ENCODE peak calls at places on chromosomes 1 and 21, in six cellular contexts. F is HFFc6, N is fibroblast of mammary gland, H is HepG2, D is H9, Z is tibial nerve. W is an unnamed sample.

GRCh38 chr21:36985761-36986594 is 19.5 kb upstream of the HLCS start:
- DNase-seq in F (no peak), N (no peak), H (no peak), D (no peak), Z (no peak), W (no peak)

GRCh38 chr1:203930343-203930742 is 68.9 kb downstream of the SNRPE start:
- DNase-seq in F (no peak), N (peak), H (no peak), D (no peak), Z (no peak), W (no peak)

GRCh38 chr1:183595537-183595936 is 5.3 kb upstream of the NCF2 start:
- DNase-seq in F (no peak), N (no peak), H (no peak), D (no peak), Z (no peak), W (no peak)

GRCh38 chr1:187276677-187277076 is 447.9 kb downstream of the PLA2G4A start:
- DNase-seq in F (no peak), N (no peak), H (no peak), D (no peak), Z (no peak), W (no peak)

GRCh38 chr1:97451422-97451821 is 469.4 kb downstream of the DPYD start:
- DNase-seq in F (no peak), N (peak), H (no peak), D (no peak), Z (no peak), W (no peak)

GRCh38 chr1:21594935-21595897 is 73.9 kb downstream of the RAP1GAP start:
- DNase-seq in F (peak), N (peak), H (peak), D (peak), Z (peak), W (no peak)

GRCh38 chr1:248805905-248806304 is 19.8 kb downstream of the SH3BP5L start:
- DNase-seq in F (no peak), N (no peak), H (no peak), D (no peak), Z (no peak), W (no peak)

GRCh38 chr1:57066980-57067615 is 101.3 kb upstream of the C8B start:
- DNase-seq in F (no peak), N (no peak), H (peak), D (no peak), Z (no peak), W (no peak)

GRCh38 chr1:27031235-27032118 is 18.8 kb upstream of the TENT5B start:
- DNase-seq in F (peak), N (peak), H (no peak), D (peak), Z (no peak), W (no peak)

GRCh38 chr1:31875636-31876236 is 59.9 kb upstream of the SPOCD1 start:
- DNase-seq in F (no peak), N (no peak), H (peak), D (no peak), Z (no peak), W (no peak)

GRCh38 chr1:116677474-116678062 is 10.0 kb upstream of the IGSF3 start:
- DNase-seq in F (no peak), N (no peak), H (no peak), D (no peak), Z (no peak), W (no peak)

GRCh38 chr1:18198240-18198639 is 90.6 kb downstream of the IGSF21 start:
- DNase-seq in F (no peak), N (no peak), H (no peak), D (no peak), Z (no peak), W (no peak)

GRCh38 chr1:14486401-14487110 is 111.9 kb upstream of the KAZN start:
- DNase-seq in F (peak), N (peak), H (no peak), D (no peak), Z (peak), W (no peak)

GRCh38 chr1:147641291-147641690 is 29.0 kb downstream of the ACP6 start:
- DNase-seq in F (no peak), N (no peak), H (no peak), D (no peak), Z (no peak), W (no peak)

GRCh38 chr1:94002046-94002787 is 93.0 kb upstream of the GCLM start:
- DNase-seq in F (no peak), N (no peak), H (no peak), D (no peak), Z (no peak), W (no peak)

GRCh38 chr1:1024421-1025415 is 4.8 kb downstream of the AGRN start:
- DNase-seq in F (no peak), N (no peak), H (peak), D (peak), Z (no peak), W (no peak)

GRCh38 chr1:63928197-63929105 is 154.6 kb downstream of the ROR1 start:
- DNase-seq in F (no peak), N (peak), H (no peak), D (no peak), Z (no peak), W (no peak)

GRCh38 chr1:63921357-63921756 is 147.5 kb downstream of the ROR1 start:
- DNase-seq in F (no peak), N (no peak), H (no peak), D (no peak), Z (no peak), W (no peak)

GRCh38 chr1:63923302-63923701 is 149.5 kb downstream of the ROR1 start:
- DNase-seq in F (no peak), N (no peak), H (no peak), D (no peak), Z (no peak), W (no peak)

GRCh38 chr1:63922848-63923247 is 149.0 kb downstream of the ROR1 start:
- DNase-seq in F (no peak), N (no peak), H (no peak), D (no peak), Z (no peak), W (no peak)

DNA sequence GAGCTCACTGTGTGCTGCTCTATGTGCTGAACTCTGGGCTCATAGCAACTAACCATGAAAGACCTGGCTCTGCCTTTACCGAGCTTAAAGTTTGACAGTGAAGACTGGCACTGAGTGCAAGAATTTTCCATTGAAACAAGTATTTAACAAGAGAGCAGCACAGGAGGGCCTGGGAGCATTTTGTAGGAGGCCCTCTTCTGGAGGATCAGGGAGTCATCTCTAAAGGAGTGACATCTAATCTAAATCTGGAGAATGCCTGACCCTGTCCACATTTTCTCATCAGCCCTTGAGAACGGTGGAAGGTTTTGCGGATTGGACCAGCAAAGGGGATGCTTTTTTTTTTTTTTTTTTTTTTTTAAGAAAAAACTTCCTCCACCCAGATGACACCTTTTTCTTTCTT is 150.8 kb downstream of the ROR1 start:
- DNase-seq in F (no peak), N (no peak), H (no peak), D (no peak), Z (no peak), W (no peak)
- TF ChIP-seq CTCF in F (peak), N (no peak), H (no peak), D (peak), Z (no peak), W (no peak)

GRCh38 chr21:26169611-26170470 is 729 bp downstream of the APP start:
- DNase-seq in F (peak), N (peak), H (no peak), D (peak), Z (peak), W (no peak)

GRCh38 chr21:26167593-26167992 is 3.0 kb downstream of the APP start:
- DNase-seq in F (no peak), N (no peak), H (no peak), D (no peak), Z (no peak), W (no peak)

GRCh38 chr21:26171310-26172100 is 935 bp upstream of the APP start:
- DNase-seq in F (no peak), N (no peak), H (no peak), D (no peak), Z (no peak), W (no peak)

GRCh38 chr21:26170471-26171309 is at the start of gene APP:
- DNase-seq in F (peak), N (peak), H (peak), D (peak), Z (peak), W (peak)

DNA sequence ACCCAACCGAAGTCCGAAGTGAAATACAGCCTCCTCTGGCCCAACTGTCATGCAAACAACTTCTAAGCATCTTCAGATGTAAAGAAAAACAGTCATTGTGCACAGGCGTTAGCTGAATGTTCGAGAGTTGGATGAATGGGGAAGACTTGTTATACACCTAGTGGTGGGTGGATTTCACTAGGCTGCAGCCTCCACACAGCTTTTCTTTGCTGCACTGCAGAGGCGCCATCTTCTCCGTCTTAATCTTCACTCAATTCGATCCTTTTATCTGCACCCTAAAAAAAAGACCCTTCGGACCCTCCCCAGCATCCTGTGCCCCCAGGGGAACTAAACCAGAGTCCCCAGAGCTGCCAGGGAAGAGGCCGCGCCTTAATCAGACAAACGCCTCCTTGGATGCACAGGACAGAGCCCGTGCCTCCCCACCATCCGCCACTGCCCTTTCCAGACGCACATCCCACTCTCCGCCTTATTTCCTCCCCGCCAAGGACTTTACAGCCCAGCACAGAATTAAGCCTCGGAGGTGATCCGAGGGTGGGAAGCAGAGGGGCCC is 1.4 kb downstream of the APP start:
- DNase-seq in F (peak), N (peak), H (peak), D (peak), Z (peak), W (no peak)
- TF ChIP-seq CTCF in F (peak), N (peak), H (no peak), D (peak), Z (peak), W (peak)

GRCh38 chr1:234313171-234313570 is 60.1 kb upstream of the COA6 start:
- DNase-seq in F (no peak), N (no peak), H (peak), D (no peak), Z (no peak), W (no peak)

GRCh38 chr1:234311414-234311813 is 61.8 kb upstream of the COA6 start:
- DNase-seq in F (no peak), N (no peak), H (no peak), D (no peak), Z (no peak), W (no peak)

GRCh38 chr1:234309598-234310459 is 63.4 kb upstream of the COA6 start:
- DNase-seq in F (peak), N (peak), H (peak), D (peak), Z (peak), W (no peak)

GRCh38 chr1:234309243-234309597 is 64.0 kb upstream of the COA6 start:
- DNase-seq in F (no peak), N (no peak), H (no peak), D (no peak), Z (no peak), W (no peak)

DNA sequence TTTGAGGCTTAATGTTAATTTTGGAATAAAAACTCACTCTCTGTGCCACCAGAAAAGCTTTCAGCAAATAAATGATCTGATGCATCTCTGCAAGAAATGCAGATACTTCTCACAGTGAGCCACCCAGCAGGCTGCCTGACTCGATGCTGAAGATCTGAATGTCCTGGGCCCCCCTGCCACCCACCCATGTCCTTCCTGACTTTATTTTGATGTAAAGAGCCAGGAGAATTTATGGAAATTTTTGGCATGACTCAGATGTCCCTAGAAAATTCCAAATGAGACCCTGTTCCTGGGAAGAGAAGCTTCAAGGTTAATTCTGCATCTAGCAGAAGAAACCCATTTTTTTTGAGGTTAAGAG is 62.8 kb upstream of the COA6 start:
- DNase-seq in F (no peak), N (no peak), H (no peak), D (no peak), Z (no peak), W (no peak)
- TF ChIP-seq CTCF in F (no peak), N (no peak), H (no peak), D (no peak), Z (no peak), W (no peak)

DNA sequence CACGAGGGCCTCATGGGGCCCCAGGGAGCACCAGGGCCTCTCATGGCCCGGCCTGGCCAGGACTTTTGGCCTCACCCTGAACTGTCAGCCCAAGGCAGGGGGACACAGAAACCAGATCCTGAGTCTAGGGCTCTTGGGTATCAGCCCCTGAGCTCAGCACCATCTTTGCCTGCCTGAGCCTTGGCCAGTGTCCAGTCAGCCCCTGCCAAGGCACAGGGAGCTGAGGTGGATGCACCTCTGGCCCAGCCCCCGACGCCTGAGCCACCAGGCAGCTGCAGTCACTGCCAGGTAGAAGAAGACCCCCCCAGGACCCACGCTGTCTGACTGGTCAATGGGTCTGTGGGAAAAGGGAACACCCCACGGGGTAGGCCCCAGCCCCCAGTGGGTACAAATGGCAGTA is 25.3 kb downstream of the CDCA8 start:
- DNase-seq in F (no peak), N (no peak), H (no peak), D (no peak), Z (no peak), W (no peak)
- TF ChIP-seq CTCF in F (no peak), N (no peak), H (no peak), D (no peak), Z (no peak), W (no peak)

GRCh38 chr1:9058465-9058864 is 11.0 kb downstream of the SLC2A5 start:
- DNase-seq in F (no peak), N (no peak), H (peak), D (no peak), Z (no peak), W (no peak)
- TF ChIP-seq CTCF in F (peak), N (no peak), H (peak), D (peak), Z (no peak), W (no peak)

W was measured in CD14-positive monocyte.